ENCODE peak calls at places on chromosome 13, in six cellular contexts. N is glutamatergic neuron, Q is HCT116, L is GM12865, A is pancreas, F is cardiac muscle cell. C is an unnamed sample.

GRCh38 chr13:97367427-97367826 is 66.5 kb upstream of the RAP2A start:
- DNase-seq in N (no peak), Q (no peak), L (peak), A (no peak), F (peak), C (peak)

GRCh38 chr13:27182844-27183497 is 11.4 kb upstream of the USP12 start:
- DNase-seq in N (no peak), Q (peak), L (no peak), A (no peak), F (peak), C (peak)

GRCh38 chr13:30708541-30708940 is 26.8 kb upstream of the ALOX5AP start:
- DNase-seq in N (no peak), Q (no peak), L (no peak), A (no peak), F (peak), C (no peak)

GRCh38 chr13:73618275-73618865 is 515.8 kb downstream of the KLF12 start:
- DNase-seq in N (no peak), Q (no peak), L (no peak), A (no peak), F (no peak), C (no peak)

GRCh38 chr13:109778102-109778542 is 8.3 kb downstream of the IRS2 start:
- DNase-seq in N (no peak), Q (no peak), L (no peak), A (no peak), F (no peak), C (no peak)

GRCh38 chr13:31982124-31982523 is 49.5 kb upstream of the FRY start:
- DNase-seq in N (no peak), Q (no peak), L (no peak), A (no peak), F (no peak), C (no peak)

GRCh38 chr13:26985285-26985878 is 186.2 kb downstream of the USP12 start:
- DNase-seq in N (peak), Q (peak), L (peak), A (no peak), F (peak), C (peak)

GRCh38 chr13:113770441-113770840 is 11.4 kb downstream of the TMEM255B start:
- DNase-seq in N (no peak), Q (no peak), L (no peak), A (no peak), F (no peak), C (no peak)

GRCh38 chr13:30196025-30196424 is 111.3 kb downstream of the KATNAL1 start:
- DNase-seq in N (peak), Q (peak), L (no peak), A (no peak), F (peak), C (peak)

GRCh38 chr13:47455581-47455980 is 545.5 kb downstream of the SUCLA2 start:
- DNase-seq in N (no peak), Q (no peak), L (peak), A (no peak), F (peak), C (peak)
- TF ChIP-seq CTCF in N (no peak), Q (no peak), L (peak), A (no peak), F (peak), C (peak)

GRCh38 chr13:53151692-53152421 is 123.2 kb downstream of the OLFM4 start:
- DNase-seq in N (peak), Q (peak), L (peak), A (no peak), F (peak), C (no peak)
- TF ChIP-seq CTCF in N (peak), Q (peak), L (peak), A (peak), F (peak), C (peak)

DNA sequence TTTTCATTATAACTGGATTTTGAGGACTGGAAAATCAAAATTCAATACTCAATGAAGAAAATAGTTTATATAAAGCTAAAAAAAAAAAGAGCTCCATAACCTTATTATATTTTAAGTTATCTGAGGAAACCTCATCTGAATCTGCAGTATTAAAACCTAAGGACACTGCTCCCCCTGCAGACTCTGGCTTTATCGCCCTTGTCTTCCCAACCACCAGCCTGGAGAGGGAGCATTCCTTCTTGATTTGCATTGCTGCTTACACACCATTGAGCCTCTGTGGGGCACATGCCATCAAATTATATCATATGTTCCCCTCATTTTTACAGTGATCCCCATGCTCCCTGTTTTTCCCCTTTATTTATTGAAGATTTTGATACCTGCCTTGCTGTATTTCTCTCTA is 871.4 kb upstream of the GPC6 start:
- DNase-seq in N (peak), Q (no peak), L (no peak), A (no peak), F (peak), C (no peak)
- TF ChIP-seq CTCF in N (no peak), Q (no peak), L (no peak), A (no peak), F (peak), C (no peak)

GRCh38 chr13:102399791-102400618 is 1.8 kb downstream of the FGF14 start:
- DNase-seq in N (peak), Q (no peak), L (no peak), A (peak), F (no peak), C (no peak)
- TF ChIP-seq CTCF in N (no peak), Q (no peak), L (no peak), A (no peak), F (no peak), C (no peak)

DNA sequence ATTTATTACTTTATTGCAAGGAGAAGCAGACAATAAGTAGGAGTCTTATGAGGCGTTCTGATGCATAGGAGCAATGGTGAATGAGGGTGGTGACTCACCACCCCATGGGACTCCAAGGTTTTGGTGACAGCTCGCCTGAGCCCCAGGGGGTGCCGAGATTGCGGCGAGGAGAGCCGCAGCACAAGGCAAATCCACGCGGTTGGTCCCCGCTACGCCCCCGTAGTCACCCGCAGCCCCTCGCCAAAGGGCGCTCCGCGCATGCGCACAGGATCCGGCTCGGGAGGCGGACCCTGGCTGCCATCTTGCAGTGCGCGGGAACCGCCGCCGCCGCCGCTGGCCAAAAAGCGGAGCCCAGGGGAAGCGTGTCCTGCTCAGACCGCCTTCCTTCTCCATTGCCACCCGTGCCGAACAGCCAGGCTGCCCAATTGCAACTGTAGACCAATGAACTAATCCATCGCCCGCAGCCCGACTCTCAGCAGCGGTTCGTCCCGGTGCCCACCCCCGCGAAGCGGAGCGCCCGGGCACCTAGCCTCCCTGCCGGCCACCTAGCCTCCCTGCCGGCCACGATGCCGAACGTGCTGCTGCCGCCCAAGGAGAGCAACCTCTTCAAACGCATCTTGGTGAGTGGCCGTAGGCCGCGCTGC is at the start of gene NAA16:
- DNase-seq in N (peak), Q (peak), L (peak), A (peak), F (peak), C (peak)
- TF ChIP-seq CTCF in N (no peak), Q (no peak), L (no peak), A (no peak), F (no peak), C (peak)

GRCh38 chr13:24741016-24741662 is 22.8 kb upstream of the RNF17 start:
- DNase-seq in N (no peak), Q (no peak), L (peak), A (no peak), F (no peak), C (no peak)
- TF ChIP-seq CTCF in N (no peak), Q (peak), L (peak), A (no peak), F (peak), C (peak)